ENCODE peak calls at places on chromosomes 16 and 17, in ten cellular contexts. X is heart left ventricle; W is IMR-90; A is coronary artery; O is CD4-positive, alpha-beta T cell; R is psoas muscle; B is right cardiac atrium; H is HL-60; E is iPS DF 6.9; U is ovary. C is an unnamed sample.

GRCh38 chr16:70759666-70760065 is 41.3 kb downstream of the VAC14 start:
- DNase-seq in X (no peak), W (no peak), A (no peak), O (no peak), R (no peak), B (peak; percentile 9), H (no peak), E (no peak), U (no peak), C (no peak)

GRCh38 chr17:37848690-37849616 is 75.3 kb upstream of the TBC1D3K start:
- DNase-seq in X (no peak), W (peak; percentile 96), A (peak; percentile 12), O (no peak), R (no peak), B (no peak), H (peak; percentile 66), E (no peak), U (no peak), C (no peak)

GRCh38 chr16:82630219-82630618 is 3.5 kb downstream of the CDH13 start:
- DNase-seq in X (no peak), W (peak; percentile 68), A (no peak), O (no peak), R (no peak), B (no peak), H (no peak), E (no peak), U (no peak), C (no peak)

GRCh38 chr17:63911657-63912100 is 621 bp upstream of the CSHL1 start:
- DNase-seq in X (no peak), W (peak; percentile 8), A (no peak), O (peak; percentile 54), R (no peak), B (no peak), H (no peak), E (no peak), U (peak; percentile 60), C (no peak)

GRCh38 chr16:8998114-8998513 is 34.4 kb upstream of the USP7 start:
- DNase-seq in X (no peak), W (peak; percentile 54), A (no peak), O (no peak), R (no peak), B (no peak), H (no peak), E (no peak), U (no peak), C (no peak)

GRCh38 chr17:59804910-59805381 is 87.8 kb downstream of the TUBD1 start:
- DNase-seq in X (no peak), W (no peak), A (no peak), O (no peak), R (no peak), B (no peak), H (no peak), E (no peak), U (no peak), C (no peak)

GRCh38 chr16:56617212-56618085 is 8.1 kb upstream of the MT1E start:
- DNase-seq in X (peak; percentile 84), W (peak; percentile 57), A (peak; percentile 86), O (peak; percentile 56), R (peak; percentile 91), B (peak; percentile 95), H (no peak), E (no peak), U (peak; percentile 85), C (peak; percentile 60)

GRCh38 chr16:61887903-61888302 is 148.3 kb downstream of the CDH8 start:
- DNase-seq in X (no peak), W (no peak), A (no peak), O (no peak), R (no peak), B (peak; percentile 35), H (peak; percentile 61), E (no peak), U (no peak), C (no peak)

GRCh38 chr17:43976956-43977837 is 23.5 kb upstream of the PYY start:
- DNase-seq in X (no peak), W (no peak), A (no peak), O (no peak), R (no peak), B (no peak), H (no peak), E (no peak), U (no peak), C (no peak)

GRCh38 chr16:23823475-23824407 is 12.0 kb upstream of the PRKCB start:
- DNase-seq in X (no peak), W (no peak), A (no peak), O (no peak), R (no peak), B (no peak), H (no peak), E (no peak), U (no peak), C (no peak)

GRCh38 chr16:72464597-72465368 is 292.8 kb upstream of the PMFBP1 start:
- DNase-seq in X (no peak), W (no peak), A (no peak), O (no peak), R (no peak), B (no peak), H (no peak), E (no peak), U (no peak), C (no peak)

GRCh38 chr17:8556074-8556473 is 74.5 kb downstream of the MYH10 start:
- DNase-seq in X (no peak), W (no peak), A (no peak), O (no peak), R (no peak), B (no peak), H (no peak), E (no peak), U (no peak), C (no peak)

GRCh38 chr16:86942469-86943175 is 364.3 kb downstream of the FOXL1 start:
- DNase-seq in X (no peak), W (no peak), A (no peak), O (no peak), R (no peak), B (no peak), H (no peak), E (no peak), U (no peak), C (no peak)

GRCh38 chr17:76791053-76791980 is 53.4 kb downstream of the MFSD11 start:
- DNase-seq in X (no peak), W (peak; percentile 38), A (no peak), O (peak; percentile 13), R (no peak), B (no peak), H (peak; percentile 61), E (no peak), U (peak; percentile 47), C (peak; percentile 15)

GRCh38 chr16:63614421-63614820 is 1507.4 kb downstream of the CDH11 start:
- DNase-seq in X (no peak), W (no peak), A (no peak), O (no peak), R (no peak), B (no peak), H (no peak), E (no peak), U (no peak), C (no peak)

DNA sequence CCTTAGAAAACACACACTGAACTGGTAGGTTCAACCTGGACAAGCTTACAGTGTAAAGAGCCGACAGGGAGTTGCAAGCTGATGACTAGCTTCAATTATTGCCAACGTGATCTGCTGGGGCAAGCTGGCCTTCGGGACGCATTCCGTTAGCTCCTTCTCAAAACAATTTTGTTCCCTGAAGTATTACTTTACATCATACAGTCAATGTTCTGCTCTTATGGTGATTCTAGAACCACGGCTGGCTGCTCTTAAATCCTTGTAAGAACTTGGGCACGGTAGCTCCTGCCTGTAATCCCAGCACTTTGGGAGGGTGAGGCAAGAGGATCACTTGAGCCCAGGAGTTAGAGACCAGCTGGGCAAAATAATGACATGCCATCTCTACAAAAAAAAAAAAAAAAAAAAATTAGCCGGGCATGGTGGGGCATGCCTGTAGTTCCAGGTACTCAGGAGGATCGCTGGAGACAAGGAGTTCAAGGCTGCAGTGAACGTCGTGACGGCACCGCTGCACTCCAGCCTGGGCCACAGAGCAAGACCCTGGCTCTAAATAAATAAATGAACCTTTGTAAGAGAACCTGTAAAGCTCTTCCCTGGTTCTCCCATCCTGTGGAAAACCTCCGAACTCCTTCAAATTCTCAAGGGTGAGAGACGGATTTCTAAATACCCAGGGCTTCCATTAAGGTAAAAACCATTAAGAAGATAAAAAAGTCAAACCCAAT is 2.0 kb downstream of the CDIP1 start:
- DNase-seq in X (no peak), W (no peak), A (no peak), O (no peak), R (no peak), B (no peak), H (no peak), E (no peak), U (no peak), C (no peak)
- H3K27ac ChIP-seq in X (no peak overlapping the region), W (no peak overlapping the region), A (peak overlapping the region; percentile 90), O (no peak overlapping the region), R (peak overlapping the region; percentile 95), B (no peak overlapping the region), H (no peak overlapping the region), E (no peak overlapping the region), U (no peak overlapping the region), C (no peak overlapping the region)

DNA sequence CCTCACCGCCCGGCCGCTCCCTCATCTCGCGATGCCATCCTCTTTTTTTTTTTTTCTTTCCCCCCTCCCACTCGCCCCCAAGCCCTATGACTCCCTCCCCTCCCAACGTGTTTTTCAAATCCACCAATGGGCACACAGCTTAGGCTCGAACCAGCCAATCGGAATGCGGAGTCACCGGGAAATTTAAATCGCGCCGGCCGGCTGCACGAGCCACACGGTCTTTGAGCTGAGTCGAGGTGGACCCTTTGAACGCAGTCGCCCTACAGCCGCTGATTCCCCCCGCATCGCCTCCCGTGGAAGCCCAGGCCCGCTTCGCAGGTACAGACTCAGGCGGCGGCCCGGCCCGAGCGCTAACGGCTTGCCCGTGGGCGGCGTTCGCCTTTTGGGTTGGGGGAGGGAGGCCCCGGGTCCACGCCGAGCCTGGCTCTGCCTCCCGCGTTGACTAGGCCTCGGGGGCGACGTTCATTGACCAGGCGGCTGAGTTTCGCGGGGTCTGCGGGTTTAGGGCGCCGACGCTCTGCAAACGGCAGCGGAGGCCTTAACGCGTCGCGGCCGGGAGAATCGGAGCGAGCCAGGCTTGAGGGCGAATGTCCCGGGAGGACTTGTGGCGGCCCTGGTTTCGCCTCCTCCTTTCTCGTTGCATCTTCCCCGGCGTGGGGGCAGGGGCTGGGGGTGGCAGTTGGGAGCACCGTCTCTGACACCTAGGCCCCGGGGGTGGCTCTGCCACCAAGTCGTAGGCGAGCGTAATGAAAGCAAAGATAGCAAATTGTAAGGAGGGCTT is at the start of gene KPNA2:
- DNase-seq in X (peak; percentile 95), W (peak; percentile 98), A (peak; percentile 94), O (peak; percentile 89), R (peak; percentile 96), B (peak; percentile 96), H (peak; percentile 95), E (peak; percentile 95), U (peak; percentile 94), C (peak; percentile 77)
- H3K27ac ChIP-seq in X (peak within 1 kb of the TSS; percentile 79), W (peak within 1 kb of the TSS; percentile 75), A (peak within 1 kb of the TSS; percentile 55), O (peak within 1 kb of the TSS; percentile 79), R (peak within 1 kb of the TSS; percentile 80), B (peak within 1 kb of the TSS; percentile 37), H (peak within 1 kb of the TSS; percentile 97), E (no peak within 1 kb of the TSS), U (no peak within 1 kb of the TSS), C (peak within 1 kb of the TSS; percentile 72)

GRCh38 chr16:2149630-2150417 is 1.4 kb downstream of the RAB26 start:
- DNase-seq in X (no peak), W (no peak), A (no peak), O (no peak), R (no peak), B (peak; percentile 56), H (no peak), E (no peak), U (no peak), C (no peak)
- H3K27ac ChIP-seq in X (no peak overlapping the region), W (no peak overlapping the region), A (no peak overlapping the region), O (no peak overlapping the region), R (no peak overlapping the region), B (no peak overlapping the region), H (no peak overlapping the region), E (no peak overlapping the region), U (no peak overlapping the region), C (no peak overlapping the region)

GRCh38 chr17:35847633-35848373 is 20.9 kb downstream of the HEATR9 start:
- DNase-seq in X (no peak), W (no peak), A (no peak), O (no peak), R (no peak), B (no peak), H (no peak), E (no peak), U (no peak), C (no peak)
- H3K27ac ChIP-seq in X (no peak overlapping the region), W (no peak overlapping the region), A (no peak overlapping the region), O (no peak overlapping the region), R (no peak overlapping the region), B (no peak overlapping the region), H (no peak overlapping the region), E (no peak overlapping the region), U (no peak overlapping the region), C (no peak overlapping the region)

C was measured in substantia nigra.